ENCODE peak calls at places on chromosomes 7 and 10, in eight cellular contexts. P is stomach, F is heart left ventricle, L is breast epithelium, A is thyroid gland, H is transverse colon, V is A549, G is sigmoid colon. Q is an unnamed sample.

GRCh38 chr7:28785002-28785995 is 172.8 kb downstream of the TRIL start:
- DNase-seq in P (no peak), F (no peak), L (no peak), A (no peak), H (no peak), V (no peak), G (no peak), Q (no peak)

GRCh38 chr7:6623589-6624245 is 8.3 kb downstream of the ZNF853 start:
- DNase-seq in P (no peak), F (no peak), L (no peak), A (no peak), H (no peak), V (no peak), G (no peak), Q (no peak)

GRCh38 chr7:115191506-115191905 is 269.6 kb downstream of the MDFIC start:
- DNase-seq in P (no peak), F (no peak), L (no peak), A (no peak), H (no peak), V (no peak), G (no peak), Q (no peak)

GRCh38 chr10:70967591-70968588 is 79.5 kb upstream of the PCBD1 start:
- DNase-seq in P (no peak), F (no peak), L (no peak), A (no peak), H (no peak), V (no peak), G (no peak), Q (no peak)

GRCh38 chr10:132666733-132667612 is 119.0 kb downstream of the NKX6-2 start:
- DNase-seq in P (no peak), F (no peak), L (no peak), A (no peak), H (no peak), V (peak), G (no peak), Q (no peak)

GRCh38 chr7:123602648-123603047 is 1.0 kb downstream of the ASB15 start:
- DNase-seq in P (no peak), F (no peak), L (no peak), A (no peak), H (no peak), V (no peak), G (no peak), Q (no peak)

GRCh38 chr10:123655763-123656162 is 10.4 kb upstream of the GPR26 start:
- DNase-seq in P (no peak), F (no peak), L (no peak), A (no peak), H (no peak), V (no peak), G (peak), Q (no peak)

GRCh38 chr10:116170815-116171250 is 102.2 kb downstream of the GFRA1 start:
- DNase-seq in P (no peak), F (no peak), L (no peak), A (no peak), H (no peak), V (no peak), G (no peak), Q (no peak)

GRCh38 chr10:72008096-72008933 is 44.1 kb downstream of the CHST3 start:
- DNase-seq in P (no peak), F (no peak), L (peak), A (no peak), H (no peak), V (no peak), G (no peak), Q (no peak)

GRCh38 chr10:6920072-6921019 is 340.3 kb upstream of the PRKCQ start:
- DNase-seq in P (peak), F (peak), L (peak), A (peak), H (peak), V (peak), G (peak), Q (no peak)

GRCh38 chr10:22427890-22428571 is 82.7 kb downstream of the SPAG6 start:
- DNase-seq in P (no peak), F (no peak), L (no peak), A (no peak), H (no peak), V (peak), G (no peak), Q (peak)

GRCh38 chr10:117547301-117548153 is 5.0 kb downstream of the EMX2 start:
- DNase-seq in P (no peak), F (no peak), L (no peak), A (no peak), H (no peak), V (no peak), G (no peak), Q (no peak)

GRCh38 chr7:11473807-11474424 is 358.1 kb downstream of the THSD7A start:
- DNase-seq in P (no peak), F (no peak), L (no peak), A (peak), H (no peak), V (no peak), G (no peak), Q (no peak)

GRCh38 chr7:75735059-75735458 is 3.7 kb downstream of the HIP1 start:
- DNase-seq in P (no peak), F (no peak), L (no peak), A (no peak), H (no peak), V (no peak), G (no peak), Q (no peak)

GRCh38 chr7:137992042-137992737 is 9.7 kb downstream of the CREB3L2 start:
- DNase-seq in P (no peak), F (no peak), L (no peak), A (no peak), H (no peak), V (no peak), G (peak), Q (no peak)
- TF ChIP-seq POLR2A in P (no peak), F (no peak), L (no peak), A (no peak), H (no peak), V (no peak), G (no peak), Q (no peak)

DNA sequence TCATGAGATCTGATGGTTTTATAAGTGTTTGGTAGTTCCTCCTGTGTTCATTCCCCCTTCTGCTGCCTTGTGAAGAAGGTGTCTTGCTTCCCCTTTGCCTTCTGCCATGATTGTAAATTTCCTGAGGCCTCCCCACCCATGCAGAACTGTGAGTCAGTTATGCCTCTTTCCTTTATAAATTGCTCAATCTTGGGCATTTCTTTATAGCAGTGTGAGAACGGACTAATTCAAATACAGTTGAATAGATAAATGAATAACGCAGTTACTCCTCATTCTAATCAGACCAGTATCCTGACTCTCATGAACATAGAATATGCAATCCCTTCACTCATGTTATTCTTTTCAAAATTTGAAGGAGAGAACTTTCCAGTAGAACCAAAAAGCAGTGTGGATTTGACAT is 375.0 kb upstream of the FZD8 start:
- DNase-seq in P (no peak), F (no peak), L (no peak), A (no peak), H (no peak), V (no peak), G (no peak), Q (no peak)
- TF ChIP-seq POLR2A in P (no peak), F (no peak), L (no peak), A (no peak), H (no peak), V (no peak), G (no peak), Q (no peak)

GRCh38 chr7:157138424-157139141 is at the start of gene UBE3C:
- DNase-seq in P (peak), F (peak), L (peak), A (peak), H (peak), V (peak), G (peak), Q (peak)
- TF ChIP-seq POLR2A in P (no peak), F (no peak), L (no peak), A (no peak), H (peak), V (peak), G (peak), Q (peak)

GRCh38 chr10:17237915-17238444 is 9.9 kb downstream of the VIM start:
- DNase-seq in P (no peak), F (no peak), L (no peak), A (no peak), H (no peak), V (no peak), G (no peak), Q (no peak)
- TF ChIP-seq POLR2A in P (no peak), F (no peak), L (no peak), A (no peak), H (peak), V (no peak), G (no peak), Q (peak)

DNA sequence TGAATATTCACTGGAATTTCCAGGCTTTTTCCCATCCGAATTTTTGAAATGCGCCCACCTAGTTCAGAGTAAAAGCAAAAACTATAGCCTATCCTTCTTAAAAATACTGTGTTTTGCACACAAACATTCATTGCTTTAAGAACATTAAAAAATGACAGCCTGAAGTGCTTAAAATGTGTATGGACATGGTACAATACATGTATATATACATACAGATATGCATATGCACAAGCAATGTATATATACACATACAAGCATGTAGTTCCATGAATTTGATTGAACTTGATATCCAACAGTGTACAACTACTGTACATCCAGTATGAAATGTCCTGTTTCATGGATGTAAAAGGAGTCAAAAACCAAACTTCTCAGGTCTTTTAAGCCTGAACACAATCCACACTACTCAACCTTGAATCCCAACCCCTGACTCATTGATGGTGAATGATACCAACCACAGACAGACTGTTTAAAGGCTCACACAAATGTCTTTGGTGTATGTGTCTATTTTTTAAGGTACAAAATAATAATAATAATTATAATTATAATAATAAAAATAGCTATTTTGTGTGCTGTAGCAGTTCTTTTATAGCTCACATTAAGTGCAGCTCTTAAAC is 14.8 kb downstream of the INHBA start:
- DNase-seq in P (no peak), F (no peak), L (no peak), A (no peak), H (no peak), V (no peak), G (no peak), Q (no peak)
- TF ChIP-seq POLR2A in P (no peak), F (no peak), L (no peak), A (no peak), H (no peak), V (no peak), G (no peak), Q (no peak)

Q was measured in H54.